ENCODE peak calls at places on chromosomes 16 and 17, in five cellular contexts. L is GM12865, R is cardiac muscle cell, B is neural crest cell, M is neural progenitor cell. F is an unnamed sample.
A peak's percentile ranks its signal among the peaks of the same experiment; 100 is the strongest.

GRCh38 chr17:4073983-4074830 is 68.6 kb downstream of the ZZEF1 start:
- DNase-seq in L (peak; percentile 95), R (no peak), B (no peak), M (no peak), F (no peak)

GRCh38 chr17:559699-560378 is 154.8 kb downstream of the VPS53 start:
- DNase-seq in L (no peak), R (no peak), B (no peak), M (no peak), F (no peak)

GRCh38 chr17:8109669-8110455 is 8.5 kb downstream of the ALOXE3 start:
- DNase-seq in L (peak; percentile 73), R (peak; percentile 77), B (peak; percentile 50), M (peak; percentile 82), F (peak; percentile 92)

GRCh38 chr17:50626037-50626574 is 8.6 kb upstream of the ABCC3 start:
- DNase-seq in L (peak; percentile 81), R (peak; percentile 86), B (peak; percentile 75), M (peak; percentile 92), F (peak; percentile 95)

GRCh38 chr17:42247734-42248133 is 28.5 kb downstream of the STAT5B start:
- DNase-seq in L (no peak), R (no peak), B (no peak), M (no peak), F (no peak)

GRCh38 chr16:22093952-22094351 is 1.6 kb downstream of the VWA3A start:
- DNase-seq in L (no peak), R (no peak), B (no peak), M (peak; percentile 16), F (no peak)

GRCh38 chr16:83433201-83433600 is 374.6 kb upstream of the HSBP1 start:
- DNase-seq in L (no peak), R (no peak), B (no peak), M (no peak), F (no peak)

GRCh38 chr16:67846063-67846319 is 742 bp upstream of the NUTF2 start:
- DNase-seq in L (no peak), R (no peak), B (no peak), M (no peak), F (no peak)

GRCh38 chr16:4316103-4316731 is 350 bp downstream of the GLIS2 start:
- DNase-seq in L (no peak), R (peak; percentile 61), B (no peak), M (peak; percentile 68), F (no peak)

GRCh38 chr16:88591577-88592021 is 21.4 kb downstream of the ZC3H18 start:
- DNase-seq in L (peak; percentile 86), R (no peak), B (no peak), M (no peak), F (no peak)

GRCh38 chr16:52498640-52499039 is 48.3 kb downstream of the TOX3 start:
- DNase-seq in L (no peak), R (no peak), B (peak; percentile 4), M (peak; percentile 37), F (no peak)

GRCh38 chr16:85126731-85127662 is 14.7 kb upstream of the CIBAR2 start:
- DNase-seq in L (no peak), R (peak; percentile 42), B (no peak), M (peak; percentile 69), F (no peak)

GRCh38 chr16:57372372-57373116 is at the start of gene CX3CL1:
- DNase-seq in L (no peak), R (peak; percentile 69), B (peak; percentile 69), M (peak; percentile 93), F (peak; percentile 86)

GRCh38 chr17:33227911-33228310 is 65.2 kb downstream of the ASIC2 start:
- DNase-seq in L (no peak), R (peak; percentile 32), B (no peak), M (no peak), F (no peak)

GRCh38 chr16:64933890-64934289 is 188.0 kb downstream of the CDH11 start:
- DNase-seq in L (no peak), R (no peak), B (no peak), M (peak; percentile 7), F (no peak)

GRCh38 chr16:89798126-89798525 is 18.3 kb downstream of the FANCA start:
- DNase-seq in L (no peak), R (no peak), B (no peak), M (no peak), F (no peak)

GRCh38 chr17:28057731-28058246 is 15.3 kb downstream of the NLK start:
- DNase-seq in L (peak; percentile 92), R (no peak), B (no peak), M (no peak), F (no peak)

GRCh38 chr17:49699967-49700575 is 7.7 kb downstream of the SLC35B1 start:
- DNase-seq in L (no peak), R (no peak), B (no peak), M (no peak), F (no peak)

GRCh38 chr16:85332175-85332574 is 219.9 kb upstream of the CIBAR2 start:
- DNase-seq in L (no peak), R (no peak), B (no peak), M (peak; percentile 76), F (peak; percentile 74)

GRCh38 chr16:4537376-4538066 is 1.1 kb downstream of the CDIP1 start:
- DNase-seq in L (no peak), R (peak; percentile 35), B (no peak), M (peak; percentile 39), F (peak; percentile 61)

GRCh38 chr17:64599187-64599676 is 62.9 kb downstream of the SMURF2 start:
- DNase-seq in L (peak; percentile 6), R (no peak), B (no peak), M (peak; percentile 11), F (peak; percentile 41)

GRCh38 chr16:22977294-22977697 is 163.3 kb downstream of the HS3ST2 start:
- DNase-seq in L (peak; percentile 17), R (peak; percentile 4), B (no peak), M (peak; percentile 54), F (no peak)

DNA sequence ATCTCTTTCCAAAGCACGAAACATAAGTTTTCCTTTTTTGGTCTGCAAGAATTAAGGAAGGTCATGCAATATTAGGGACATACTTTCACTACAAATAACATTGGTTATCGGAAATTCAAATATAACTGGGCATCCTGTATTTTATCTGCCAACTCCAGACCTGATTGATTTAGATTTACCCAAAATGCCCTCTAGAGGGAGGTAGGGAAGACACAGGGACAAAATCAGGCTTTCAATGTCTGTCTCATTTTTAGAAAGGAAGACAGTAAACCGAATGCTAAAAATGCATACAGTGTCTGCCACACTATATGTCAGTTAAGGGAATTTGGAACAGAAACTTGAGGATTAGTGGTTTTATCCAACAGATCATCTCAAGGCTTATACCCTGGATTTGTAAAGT is 161.7 kb upstream of the SOX9 start:
- DNase-seq in L (peak; percentile 26), R (no peak), B (no peak), M (peak; percentile 16), F (no peak)
- TF ChIP-seq CTCF in L (peak; percentile 36), R (peak; percentile 60), B (peak; percentile 58), M (peak; percentile 64), F (peak; percentile 68)

DNA sequence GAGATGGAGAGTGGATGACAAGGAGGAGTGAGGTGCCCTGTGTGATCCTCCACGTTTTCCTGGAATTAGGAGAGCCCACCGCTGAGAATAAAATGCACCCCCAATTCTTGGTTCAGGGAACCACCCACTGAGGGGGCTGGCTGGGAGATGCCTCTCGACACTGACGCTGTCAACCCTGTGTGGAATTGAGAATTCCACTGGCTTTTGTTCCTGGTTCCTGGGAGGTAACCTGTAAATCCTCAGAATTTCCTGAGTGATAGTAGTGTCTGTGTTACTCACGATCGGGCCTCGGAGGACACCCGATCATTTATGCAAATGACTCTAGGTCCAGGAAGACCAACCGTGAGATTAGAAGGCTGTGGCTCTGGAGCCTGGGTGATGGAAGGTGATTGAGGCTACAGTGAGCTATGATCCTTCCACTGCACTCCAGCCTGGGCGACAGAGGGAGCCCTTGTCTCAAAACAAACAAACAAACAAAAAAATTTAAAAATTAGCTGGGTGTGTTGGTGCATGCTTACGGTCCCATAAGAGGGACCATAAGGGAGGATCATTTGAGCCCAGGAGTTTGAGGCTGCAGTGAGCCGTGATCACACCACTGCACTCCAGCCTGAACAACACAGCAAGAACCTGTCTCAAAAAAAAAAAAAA is 11.7 kb upstream of the PRPSAP1 start:
- DNase-seq in L (peak; percentile 58), R (no peak), B (no peak), M (peak; percentile 30), F (peak; percentile 60)
- TF ChIP-seq CTCF in L (peak; percentile 45), R (peak; percentile 41), B (no peak), M (peak; percentile 55), F (peak; percentile 58)

GRCh38 chr17:81715872-81716673 is 4.0 kb downstream of the SLC25A10 start:
- DNase-seq in L (no peak), R (no peak), B (no peak), M (no peak), F (no peak)
- TF ChIP-seq CTCF in L (no peak), R (no peak), B (no peak), M (no peak), F (peak; percentile 22)

GRCh38 chr17:70604854-70605253 is 435.5 kb downstream of the KCNJ2 start:
- DNase-seq in L (no peak), R (no peak), B (no peak), M (peak; percentile 28), F (peak; percentile 39)
- TF ChIP-seq CTCF in L (no peak), R (no peak), B (no peak), M (peak; percentile 45), F (peak; percentile 47)